ENCODE peak calls at places on chromosome 20, in seven cellular contexts. One of them, this sample, is unnamed.

GRCh38 chr20:24034820-24035219 is 46.2 kb upstream of the GGTLC1 start:
- DNase-seq in astrocyte of the cerebellum: no peak
- DNase-seq in A549: peak; percentile 76
- DNase-seq in breast epithelium: no peak
- DNase-seq in GM12865: no peak
- DNase-seq in epithelial cell of esophagus: peak; percentile 71
- DNase-seq in fibroblast of mammary gland: no peak
- DNase-seq in this sample: no peak

GRCh38 chr20:38270869-38271608 is 10.5 kb upstream of the KIAA1755 start:
- DNase-seq in astrocyte of the cerebellum: peak; percentile 97
- DNase-seq in breast epithelium: no peak
- DNase-seq in A549: peak; percentile 32
- DNase-seq in fibroblast of mammary gland: peak; percentile 99
- DNase-seq in epithelial cell of esophagus: peak; percentile 92
- DNase-seq in GM12865: no peak
- DNase-seq in this sample: no peak

GRCh38 chr20:48787861-48788375 is 39.9 kb downstream of the PREX1 start:
- DNase-seq in fibroblast of mammary gland: peak; percentile 62
- DNase-seq in GM12865: peak; percentile 79
- DNase-seq in A549: peak; percentile 28
- DNase-seq in astrocyte of the cerebellum: no peak
- DNase-seq in epithelial cell of esophagus: peak; percentile 10
- DNase-seq in breast epithelium: no peak
- DNase-seq in this sample: peak; percentile 32

GRCh38 chr20:21357851-21358250 is 39.5 kb downstream of the NKX2-4 start:
- DNase-seq in GM12865: no peak
- DNase-seq in epithelial cell of esophagus: no peak
- DNase-seq in A549: peak; percentile 14
- DNase-seq in fibroblast of mammary gland: no peak
- DNase-seq in astrocyte of the cerebellum: no peak
- DNase-seq in breast epithelium: no peak
- DNase-seq in this sample: no peak

GRCh38 chr20:53718142-53718481 is 124.5 kb upstream of the ZNF217 start:
- DNase-seq in epithelial cell of esophagus: no peak
- DNase-seq in GM12865: no peak
- DNase-seq in breast epithelium: no peak
- DNase-seq in A549: no peak
- DNase-seq in fibroblast of mammary gland: no peak
- DNase-seq in astrocyte of the cerebellum: no peak
- DNase-seq in this sample: no peak

GRCh38 chr20:37636212-37636975 is 57.4 kb upstream of the CTNNBL1 start:
- DNase-seq in GM12865: no peak
- DNase-seq in epithelial cell of esophagus: no peak
- DNase-seq in fibroblast of mammary gland: no peak
- DNase-seq in astrocyte of the cerebellum: no peak
- DNase-seq in A549: no peak
- DNase-seq in breast epithelium: no peak
- DNase-seq in this sample: no peak

GRCh38 chr20:41551011-41551705 is 67.0 kb downstream of the CHD6 start:
- DNase-seq in epithelial cell of esophagus: no peak
- DNase-seq in GM12865: no peak
- DNase-seq in A549: no peak
- DNase-seq in fibroblast of mammary gland: no peak
- DNase-seq in breast epithelium: no peak
- DNase-seq in astrocyte of the cerebellum: no peak
- DNase-seq in this sample: no peak

GRCh38 chr20:59577809-59578601 is 26.3 kb upstream of the PHACTR3 start:
- DNase-seq in A549: no peak
- DNase-seq in astrocyte of the cerebellum: no peak
- DNase-seq in fibroblast of mammary gland: no peak
- DNase-seq in GM12865: no peak
- DNase-seq in epithelial cell of esophagus: no peak
- DNase-seq in breast epithelium: no peak
- DNase-seq in this sample: no peak

GRCh38 chr20:21505810-21506530 is 7.9 kb downstream of the NKX2-2 start:
- DNase-seq in astrocyte of the cerebellum: no peak
- DNase-seq in epithelial cell of esophagus: peak; percentile 62
- DNase-seq in A549: peak; percentile 73
- DNase-seq in breast epithelium: no peak
- DNase-seq in GM12865: peak; percentile 65
- DNase-seq in fibroblast of mammary gland: peak; percentile 51
- DNase-seq in this sample: no peak

GRCh38 chr20:3071610-3072529 is at the start of gene OXT:
- DNase-seq in GM12865: no peak
- DNase-seq in epithelial cell of esophagus: no peak
- DNase-seq in A549: no peak
- DNase-seq in breast epithelium: no peak
- DNase-seq in fibroblast of mammary gland: no peak
- DNase-seq in astrocyte of the cerebellum: no peak
- DNase-seq in this sample: no peak

GRCh38 chr20:62816879-62817873 is at the start of gene COL9A3:
- DNase-seq in GM12865: no peak
- DNase-seq in breast epithelium: no peak
- DNase-seq in epithelial cell of esophagus: no peak
- DNase-seq in astrocyte of the cerebellum: no peak
- DNase-seq in fibroblast of mammary gland: no peak
- DNase-seq in A549: no peak
- DNase-seq in this sample: no peak

GRCh38 chr20:34754611-34755010 is 50.5 kb downstream of the TP53INP2 start:
- DNase-seq in astrocyte of the cerebellum: no peak
- DNase-seq in epithelial cell of esophagus: no peak
- DNase-seq in GM12865: no peak
- DNase-seq in breast epithelium: no peak
- DNase-seq in A549: no peak
- DNase-seq in fibroblast of mammary gland: no peak
- DNase-seq in this sample: no peak

GRCh38 chr20:41411458-41411857 is 44.8 kb upstream of the EMILIN3 start:
- DNase-seq in fibroblast of mammary gland: peak; percentile 67
- DNase-seq in astrocyte of the cerebellum: no peak
- DNase-seq in epithelial cell of esophagus: peak; percentile 36
- DNase-seq in A549: peak; percentile 17
- DNase-seq in GM12865: peak; percentile 10
- DNase-seq in breast epithelium: no peak
- DNase-seq in this sample: peak; percentile 50

GRCh38 chr20:51697119-51697826 is 70.9 kb downstream of the ATP9A start:
- DNase-seq in epithelial cell of esophagus: no peak
- DNase-seq in A549: no peak
- DNase-seq in astrocyte of the cerebellum: no peak
- DNase-seq in breast epithelium: no peak
- DNase-seq in GM12865: no peak
- DNase-seq in fibroblast of mammary gland: peak; percentile 15
- DNase-seq in this sample: no peak

GRCh38 chr20:61845276-61845675 is 220.4 kb downstream of the TAF4 start:
- DNase-seq in fibroblast of mammary gland: no peak
- DNase-seq in breast epithelium: no peak
- DNase-seq in astrocyte of the cerebellum: no peak
- DNase-seq in GM12865: no peak
- DNase-seq in A549: no peak
- DNase-seq in epithelial cell of esophagus: no peak
- DNase-seq in this sample: no peak

GRCh38 chr20:14481863-14482262 is 144.5 kb upstream of the FLRT3 start:
- DNase-seq in breast epithelium: no peak
- DNase-seq in A549: no peak
- DNase-seq in fibroblast of mammary gland: peak; percentile 81
- DNase-seq in epithelial cell of esophagus: peak; percentile 84
- DNase-seq in astrocyte of the cerebellum: no peak
- DNase-seq in GM12865: no peak
- DNase-seq in this sample: no peak

DNA sequence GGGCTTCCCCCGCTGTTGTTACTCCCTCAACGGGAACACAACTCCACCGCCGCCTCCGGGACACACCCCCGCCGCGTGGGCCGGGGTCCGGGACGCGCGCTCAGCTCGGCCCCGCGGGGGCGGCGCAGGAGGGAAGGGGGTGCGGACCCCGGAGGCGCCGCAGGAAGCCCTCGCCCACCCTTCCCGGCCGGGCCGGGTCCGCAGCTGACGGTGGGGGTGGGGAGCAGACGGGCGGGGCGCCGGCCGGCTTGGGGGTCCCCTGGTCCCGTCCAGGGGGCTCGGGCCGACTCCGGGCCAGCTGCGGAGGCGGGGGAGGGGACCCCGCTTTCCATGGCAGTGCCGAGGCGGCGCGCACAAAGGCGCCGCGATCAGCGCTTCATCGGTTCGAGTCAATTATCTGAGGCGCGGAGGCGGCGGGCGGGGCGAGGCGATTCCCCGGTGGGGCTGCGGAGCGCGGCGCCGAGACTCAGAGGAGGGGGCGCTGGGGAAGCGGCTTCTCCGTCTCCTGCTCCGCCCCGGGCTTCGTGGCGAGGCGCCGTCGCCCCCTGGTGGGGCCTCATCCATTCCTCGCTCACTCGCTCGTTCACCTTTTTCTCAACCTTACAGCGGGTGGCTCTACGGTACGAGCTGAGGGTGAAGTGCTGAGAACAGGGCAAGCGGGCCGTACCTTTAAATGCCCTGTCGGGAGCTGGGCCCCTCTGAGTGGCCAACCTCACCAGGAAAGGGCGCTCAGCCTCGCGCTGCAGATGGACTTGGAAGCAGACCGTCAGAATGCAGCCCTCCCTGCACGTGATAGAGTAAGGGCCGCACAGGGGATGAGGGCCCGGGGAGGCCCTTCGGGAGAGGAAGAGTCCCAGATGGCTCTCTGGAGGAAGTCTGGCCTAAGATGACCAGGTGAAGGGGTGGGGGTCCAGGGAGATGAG is 40.0 kb downstream of the SLC52A3 start:
- DNase-seq in fibroblast of mammary gland: peak; percentile 22
- DNase-seq in astrocyte of the cerebellum: no peak
- DNase-seq in epithelial cell of esophagus: peak; percentile 47
- DNase-seq in A549: peak; percentile 80
- DNase-seq in breast epithelium: no peak
- DNase-seq in GM12865: peak; percentile 24
- DNase-seq in this sample: peak; percentile 7
- H3K4me3 ChIP-seq in fibroblast of mammary gland: no peak overlapping the region
- H3K4me3 ChIP-seq in astrocyte of the cerebellum: peak overlapping the region; percentile 27
- H3K4me3 ChIP-seq in epithelial cell of esophagus: no peak overlapping the region
- H3K4me3 ChIP-seq in A549: peak overlapping the region; percentile 66
- H3K4me3 ChIP-seq in breast epithelium: peak overlapping the region; percentile 11
- H3K4me3 ChIP-seq in GM12865: no peak overlapping the region
- H3K4me3 ChIP-seq in this sample: no peak overlapping the region

DNA sequence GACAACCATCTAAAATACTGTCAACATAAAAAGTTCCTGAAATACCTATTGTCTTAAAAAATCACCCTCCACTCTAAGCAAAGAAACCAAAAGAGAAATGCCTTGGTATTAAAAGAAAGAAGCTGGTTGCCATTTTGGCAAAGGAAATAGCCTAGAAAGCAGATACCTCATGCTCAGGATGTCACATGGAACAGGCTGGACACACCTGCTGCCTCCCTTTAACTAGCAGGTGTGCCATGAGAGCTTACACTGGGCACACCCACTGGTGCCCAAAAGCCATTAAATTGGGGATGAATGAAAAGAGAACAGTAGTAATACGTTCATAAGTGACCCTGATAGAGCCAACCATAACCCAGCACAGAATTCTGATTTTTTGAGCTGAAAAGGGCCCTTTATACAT is 1.5 kb downstream of the SLC23A2 start:
- DNase-seq in A549: no peak
- DNase-seq in fibroblast of mammary gland: no peak
- DNase-seq in GM12865: no peak
- DNase-seq in epithelial cell of esophagus: no peak
- DNase-seq in breast epithelium: no peak
- DNase-seq in astrocyte of the cerebellum: no peak
- DNase-seq in this sample: peak; percentile 50
- H3K4me3 ChIP-seq in A549: peak overlapping the region; percentile 65
- H3K4me3 ChIP-seq in fibroblast of mammary gland: peak overlapping the region; percentile 62
- H3K4me3 ChIP-seq in GM12865: peak overlapping the region; percentile 83
- H3K4me3 ChIP-seq in epithelial cell of esophagus: no peak overlapping the region
- H3K4me3 ChIP-seq in breast epithelium: peak overlapping the region; percentile 89
- H3K4me3 ChIP-seq in astrocyte of the cerebellum: no peak overlapping the region
- H3K4me3 ChIP-seq in this sample: peak overlapping the region; percentile 90

GRCh38 chr20:32189691-32190607 is 17.6 kb downstream of the PLAGL2 start:
- DNase-seq in fibroblast of mammary gland: peak; percentile 30
- DNase-seq in astrocyte of the cerebellum: no peak
- DNase-seq in A549: no peak
- DNase-seq in epithelial cell of esophagus: peak; percentile 30
- DNase-seq in breast epithelium: no peak
- DNase-seq in GM12865: no peak
- DNase-seq in this sample: no peak
- H3K4me3 ChIP-seq in fibroblast of mammary gland: peak overlapping the region; percentile 58
- H3K4me3 ChIP-seq in astrocyte of the cerebellum: peak overlapping the region; percentile 49
- H3K4me3 ChIP-seq in A549: no peak overlapping the region
- H3K4me3 ChIP-seq in epithelial cell of esophagus: peak overlapping the region; percentile 46
- H3K4me3 ChIP-seq in breast epithelium: peak overlapping the region; percentile 63
- H3K4me3 ChIP-seq in GM12865: no peak overlapping the region
- H3K4me3 ChIP-seq in this sample: no peak overlapping the region

GRCh38 chr20:11919046-11919445 is 1.4 kb downstream of the BTBD3 start:
- DNase-seq in A549: no peak
- DNase-seq in fibroblast of mammary gland: no peak
- DNase-seq in astrocyte of the cerebellum: peak; percentile 33
- DNase-seq in GM12865: no peak
- DNase-seq in breast epithelium: no peak
- DNase-seq in epithelial cell of esophagus: no peak
- DNase-seq in this sample: no peak
- H3K4me3 ChIP-seq in A549: no peak overlapping the region
- H3K4me3 ChIP-seq in fibroblast of mammary gland: no peak overlapping the region
- H3K4me3 ChIP-seq in astrocyte of the cerebellum: peak overlapping the region; percentile 27
- H3K4me3 ChIP-seq in GM12865: no peak overlapping the region
- H3K4me3 ChIP-seq in breast epithelium: no peak overlapping the region
- H3K4me3 ChIP-seq in epithelial cell of esophagus: no peak overlapping the region
- H3K4me3 ChIP-seq in this sample: no peak overlapping the region

GRCh38 chr20:32111287-32111686 is 1.8 kb downstream of the TM9SF4 start:
- DNase-seq in GM12865: no peak
- DNase-seq in astrocyte of the cerebellum: no peak
- DNase-seq in epithelial cell of esophagus: no peak
- DNase-seq in breast epithelium: no peak
- DNase-seq in A549: no peak
- DNase-seq in fibroblast of mammary gland: no peak
- DNase-seq in this sample: no peak

GRCh38 chr20:32109392-32110172 is at the start of gene TM9SF4:
- DNase-seq in breast epithelium: peak; percentile 86
- DNase-seq in astrocyte of the cerebellum: peak; percentile 92
- DNase-seq in epithelial cell of esophagus: peak; percentile 94
- DNase-seq in A549: peak; percentile 96
- DNase-seq in GM12865: peak; percentile 97
- DNase-seq in fibroblast of mammary gland: peak; percentile 93
- DNase-seq in this sample: peak; percentile 98

GRCh38 chr20:32110173-32110704 is 725 bp downstream of the TM9SF4 start:
- DNase-seq in GM12865: no peak
- DNase-seq in fibroblast of mammary gland: no peak
- DNase-seq in breast epithelium: no peak
- DNase-seq in epithelial cell of esophagus: peak; percentile 8
- DNase-seq in A549: no peak
- DNase-seq in astrocyte of the cerebellum: no peak
- DNase-seq in this sample: no peak

GRCh38 chr20:32110727-32111126 is 1.2 kb downstream of the TM9SF4 start:
- DNase-seq in A549: no peak
- DNase-seq in fibroblast of mammary gland: no peak
- DNase-seq in astrocyte of the cerebellum: no peak
- DNase-seq in epithelial cell of esophagus: no peak
- DNase-seq in breast epithelium: no peak
- DNase-seq in GM12865: no peak
- DNase-seq in this sample: no peak

GRCh38 chr20:32108814-32109391 is 611 bp upstream of the TM9SF4 start:
- DNase-seq in breast epithelium: no peak
- DNase-seq in fibroblast of mammary gland: no peak
- DNase-seq in A549: no peak
- DNase-seq in GM12865: no peak
- DNase-seq in epithelial cell of esophagus: no peak
- DNase-seq in astrocyte of the cerebellum: no peak
- DNase-seq in this sample: no peak
- H3K4me3 ChIP-seq in breast epithelium: peak overlapping the region; percentile 93
- H3K4me3 ChIP-seq in fibroblast of mammary gland: peak overlapping the region; percentile 82
- H3K4me3 ChIP-seq in A549: peak overlapping the region; percentile 78
- H3K4me3 ChIP-seq in GM12865: no peak overlapping the region
- H3K4me3 ChIP-seq in epithelial cell of esophagus: peak overlapping the region; percentile 89
- H3K4me3 ChIP-seq in astrocyte of the cerebellum: peak overlapping the region; percentile 100
- H3K4me3 ChIP-seq in this sample: peak overlapping the region; percentile 82